ENCODE peak calls at places on chromosome 17, in five cellular contexts. One of them, this sample, is unnamed.

GRCh38 chr17:65892912-65893377 is 299.0 kb downstream of the CEP112 start:
- DNase-seq in H1: no peak
- DNase-seq in GM12892: no peak
- DNase-seq in GM12878: peak; percentile 42
- DNase-seq in HepG2: no peak
- DNase-seq in this sample: no peak

GRCh38 chr17:7191571-7192270 is 12.6 kb upstream of the ASGR1 start:
- DNase-seq in GM12892: peak; percentile 71
- DNase-seq in HepG2: peak; percentile 50
- DNase-seq in H1: peak; percentile 53
- DNase-seq in GM12878: no peak
- DNase-seq in this sample: peak; percentile 68

GRCh38 chr17:74864866-74865395 is 5.2 kb upstream of the GRIN2C start:
- DNase-seq in H1: no peak
- DNase-seq in HepG2: peak; percentile 56
- DNase-seq in GM12892: peak; percentile 76
- DNase-seq in GM12878: no peak
- DNase-seq in this sample: no peak

GRCh38 chr17:70074991-70075390 is at the start of gene KCNJ16:
- DNase-seq in GM12892: no peak
- DNase-seq in H1: no peak
- DNase-seq in HepG2: no peak
- DNase-seq in GM12878: no peak
- DNase-seq in this sample: no peak

GRCh38 chr17:4535667-4536258 is 19.4 kb downstream of the MYBBP1A start:
- DNase-seq in HepG2: no peak
- DNase-seq in GM12878: no peak
- DNase-seq in H1: no peak
- DNase-seq in GM12892: no peak
- DNase-seq in this sample: no peak

GRCh38 chr17:56203430-56203829 is 50.2 kb downstream of the ANKFN1 start:
- DNase-seq in H1: no peak
- DNase-seq in GM12892: no peak
- DNase-seq in HepG2: peak; percentile 7
- DNase-seq in GM12878: no peak
- DNase-seq in this sample: no peak

GRCh38 chr17:43134774-43135453 is 9.8 kb upstream of the BRCA1 start:
- DNase-seq in GM12892: no peak
- DNase-seq in H1: no peak
- DNase-seq in HepG2: peak; percentile 92
- DNase-seq in GM12878: no peak
- DNase-seq in this sample: no peak

GRCh38 chr17:46782250-46782953 is 36.1 kb downstream of the WNT3 start:
- DNase-seq in GM12878: no peak
- DNase-seq in H1: no peak
- DNase-seq in GM12892: no peak
- DNase-seq in HepG2: peak; percentile 62
- DNase-seq in this sample: no peak

GRCh38 chr17:28370035-28370743 is at the start of gene VTN:
- DNase-seq in H1: no peak
- DNase-seq in GM12892: no peak
- DNase-seq in GM12878: no peak
- DNase-seq in HepG2: peak; percentile 98
- DNase-seq in this sample: no peak

GRCh38 chr17:74732042-74732846 is 4.8 kb upstream of the RAB37 start:
- DNase-seq in H1: no peak
- DNase-seq in HepG2: no peak
- DNase-seq in GM12878: no peak
- DNase-seq in GM12892: no peak
- DNase-seq in this sample: no peak

GRCh38 chr17:27379863-27380533 is 76.2 kb upstream of the KSR1 start:
- DNase-seq in HepG2: no peak
- DNase-seq in H1: no peak
- DNase-seq in GM12878: no peak
- DNase-seq in GM12892: no peak
- DNase-seq in this sample: no peak

GRCh38 chr17:31497994-31498826 is 106.7 kb downstream of the RAB11FIP4 start:
- DNase-seq in GM12878: no peak
- DNase-seq in H1: no peak
- DNase-seq in GM12892: no peak
- DNase-seq in HepG2: peak; percentile 81
- DNase-seq in this sample: no peak

DNA sequence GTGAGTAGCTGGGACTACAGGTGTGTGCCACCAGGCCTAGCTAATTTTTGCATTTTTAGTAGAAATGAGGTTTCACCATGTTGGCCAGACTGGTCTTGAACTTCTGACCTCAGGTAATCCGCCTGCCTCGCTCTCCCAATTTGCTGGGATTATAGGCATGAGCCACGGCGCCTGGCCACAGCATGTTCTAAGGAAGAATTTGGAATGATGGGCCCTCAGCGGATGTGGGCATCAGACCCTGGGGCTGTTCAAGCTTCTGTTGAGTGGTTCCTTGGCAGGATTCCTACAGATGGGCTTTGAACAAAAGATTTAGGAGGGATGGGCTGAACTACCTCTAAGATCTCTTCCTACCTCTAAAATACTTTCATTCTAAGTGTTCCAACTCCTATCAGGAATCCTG is 4.1 kb downstream of the PRPSAP2 start:
- DNase-seq in HepG2: no peak
- DNase-seq in H1: no peak
- DNase-seq in GM12892: no peak
- DNase-seq in GM12878: no peak
- DNase-seq in this sample: no peak
- TF ChIP-seq TAF1 in HepG2: no peak
- TF ChIP-seq TAF1 in H1: no peak
- TF ChIP-seq TAF1 in GM12892: no peak
- TF ChIP-seq TAF1 in GM12878: no peak
- TF ChIP-seq TAF1 in this sample: no peak

DNA sequence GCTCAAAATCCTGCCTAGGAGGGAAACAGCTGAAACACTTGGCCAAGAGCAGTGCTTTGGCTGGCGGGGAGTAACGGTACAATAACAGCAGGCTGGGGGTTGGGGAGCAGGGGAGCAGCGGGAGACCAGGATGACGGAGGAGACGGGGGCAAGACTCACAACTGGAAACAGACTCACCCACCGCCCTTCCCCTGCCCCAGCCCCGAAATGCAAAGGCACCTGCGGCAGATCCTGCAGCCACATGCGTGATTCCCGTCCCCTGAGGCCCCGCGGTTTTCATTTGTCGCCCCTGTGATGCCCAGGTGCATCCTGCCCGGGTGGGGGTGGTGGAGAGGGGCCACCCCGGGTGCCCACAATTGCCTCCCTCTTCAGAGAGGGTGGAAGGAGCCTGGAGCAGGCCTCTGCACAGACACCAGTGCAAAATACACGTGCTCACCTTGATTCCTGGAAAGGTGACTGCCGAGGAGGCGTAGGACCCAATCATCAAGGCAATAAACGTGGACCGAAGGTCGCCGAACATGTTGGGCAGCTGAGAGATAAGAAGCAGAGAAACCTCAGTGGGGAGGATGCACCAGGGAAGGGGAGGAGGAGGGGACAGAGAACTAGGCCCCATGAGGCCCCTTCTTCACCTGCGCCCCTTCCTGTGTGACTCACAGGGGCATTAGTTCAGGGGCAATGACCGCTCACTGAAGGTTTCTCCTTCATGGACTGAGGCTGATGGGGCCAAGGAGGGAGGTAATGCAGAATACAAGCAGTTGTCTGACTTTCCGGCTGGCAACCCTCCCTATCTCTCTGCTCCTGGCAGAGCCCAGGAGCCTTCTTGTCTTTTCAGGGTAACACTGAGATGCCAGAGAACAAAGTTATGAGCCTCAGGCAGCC is 30.4 kb upstream of the PITPNA start:
- DNase-seq in GM12892: peak; percentile 71
- DNase-seq in HepG2: peak; percentile 41
- DNase-seq in H1: no peak
- DNase-seq in GM12878: peak; percentile 57
- DNase-seq in this sample: no peak
- TF ChIP-seq POLR2AphosphoS5 in GM12892: no peak
- TF ChIP-seq POLR2AphosphoS5 in HepG2: no peak
- TF ChIP-seq POLR2AphosphoS5 in H1: no peak
- TF ChIP-seq POLR2AphosphoS5 in GM12878: peak; percentile 25
- TF ChIP-seq POLR2AphosphoS5 in this sample: no peak

GRCh38 chr17:76707985-76708807 is 2.6 kb downstream of the MXRA7 start:
- DNase-seq in HepG2: peak; percentile 41
- DNase-seq in GM12892: no peak
- DNase-seq in H1: peak; percentile 54
- DNase-seq in GM12878: no peak
- DNase-seq in this sample: no peak
- TF ChIP-seq TAF1 in HepG2: no peak
- TF ChIP-seq TAF1 in GM12892: no peak
- TF ChIP-seq TAF1 in H1: peak; percentile 21
- TF ChIP-seq TAF1 in GM12878: no peak
- TF ChIP-seq TAF1 in this sample: no peak

DNA sequence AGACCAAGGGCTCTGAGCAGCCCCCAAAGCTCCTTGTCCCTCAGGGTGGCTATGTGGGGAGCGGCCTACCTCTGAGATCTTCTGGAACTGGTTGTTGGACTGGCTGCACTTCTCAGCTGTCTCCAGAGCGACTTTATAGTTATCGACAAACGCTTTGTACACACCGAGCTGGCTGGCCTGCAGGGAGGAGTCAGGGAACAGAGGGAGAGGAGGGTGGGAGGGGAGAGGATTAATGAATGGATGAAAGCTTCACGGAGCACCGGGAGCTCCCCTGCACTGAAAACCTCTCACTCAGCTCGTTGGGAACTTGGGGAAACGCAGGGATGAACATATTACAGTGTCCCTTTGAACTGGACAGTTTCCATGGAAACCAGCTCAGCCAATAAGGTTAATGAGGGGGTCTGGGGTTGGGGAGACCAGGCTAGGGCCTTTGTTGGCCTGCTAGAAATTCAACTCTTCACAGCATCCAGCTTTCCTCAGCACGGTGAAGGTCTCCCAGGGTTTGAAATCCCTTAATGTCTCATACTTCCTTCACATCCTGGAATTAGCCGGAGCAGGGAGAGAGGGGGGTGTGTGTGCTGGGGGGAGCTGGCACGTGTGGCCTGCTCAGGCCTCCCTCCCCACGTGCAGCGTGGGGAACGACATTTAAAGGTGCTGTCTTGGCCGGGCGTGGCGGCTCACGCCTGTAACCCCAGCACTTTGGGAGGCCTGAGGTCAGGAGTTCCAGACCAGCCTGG is 86.7 kb downstream of the TIMM22 start:
- DNase-seq in HepG2: no peak
- DNase-seq in GM12878: no peak
- DNase-seq in H1: no peak
- DNase-seq in GM12892: no peak
- DNase-seq in this sample: no peak
- TF ChIP-seq POLR2AphosphoS5 in HepG2: no peak
- TF ChIP-seq POLR2AphosphoS5 in GM12878: no peak
- TF ChIP-seq POLR2AphosphoS5 in H1: no peak
- TF ChIP-seq POLR2AphosphoS5 in GM12892: no peak
- TF ChIP-seq POLR2AphosphoS5 in this sample: no peak

GRCh38 chr17:44171931-44172455 is 1.5 kb downstream of the ASB16 start:
- DNase-seq in GM12892: no peak
- DNase-seq in H1: no peak
- DNase-seq in HepG2: no peak
- DNase-seq in GM12878: no peak
- DNase-seq in this sample: no peak

GRCh38 chr17:44174427-44174826 is 3.9 kb downstream of the ASB16 start:
- DNase-seq in H1: no peak
- DNase-seq in GM12878: no peak
- DNase-seq in GM12892: no peak
- DNase-seq in HepG2: no peak
- DNase-seq in this sample: no peak

GRCh38 chr17:44167181-44167861 is 3.2 kb upstream of the ASB16 start:
- DNase-seq in GM12878: no peak
- DNase-seq in HepG2: no peak
- DNase-seq in H1: no peak
- DNase-seq in GM12892: no peak
- DNase-seq in this sample: no peak

GRCh38 chr17:44170135-44170498 is 387 bp upstream of the ASB16 start:
- DNase-seq in GM12892: no peak
- DNase-seq in H1: no peak
- DNase-seq in GM12878: no peak
- DNase-seq in HepG2: no peak
- DNase-seq in this sample: no peak

GRCh38 chr17:44170499-44171201 is at the start of gene ASB16:
- DNase-seq in H1: no peak
- DNase-seq in GM12892: no peak
- DNase-seq in GM12878: no peak
- DNase-seq in HepG2: no peak
- DNase-seq in this sample: no peak
- TF ChIP-seq TAF1 in H1: no peak
- TF ChIP-seq TAF1 in GM12892: no peak
- TF ChIP-seq TAF1 in GM12878: no peak
- TF ChIP-seq TAF1 in HepG2: no peak
- TF ChIP-seq TAF1 in this sample: no peak

GRCh38 chr17:33287096-33287495 is 6.0 kb downstream of the ASIC2 start:
- DNase-seq in HepG2: no peak
- DNase-seq in GM12892: no peak
- DNase-seq in GM12878: no peak
- DNase-seq in H1: no peak
- DNase-seq in this sample: no peak

GRCh38 chr17:33288954-33289353 is 4.1 kb downstream of the ASIC2 start:
- DNase-seq in GM12878: no peak
- DNase-seq in HepG2: no peak
- DNase-seq in H1: no peak
- DNase-seq in GM12892: no peak
- DNase-seq in this sample: no peak

GRCh38 chr17:33285413-33285812 is 7.7 kb downstream of the ASIC2 start:
- DNase-seq in GM12878: no peak
- DNase-seq in HepG2: no peak
- DNase-seq in H1: no peak
- DNase-seq in GM12892: no peak
- DNase-seq in this sample: no peak

DNA sequence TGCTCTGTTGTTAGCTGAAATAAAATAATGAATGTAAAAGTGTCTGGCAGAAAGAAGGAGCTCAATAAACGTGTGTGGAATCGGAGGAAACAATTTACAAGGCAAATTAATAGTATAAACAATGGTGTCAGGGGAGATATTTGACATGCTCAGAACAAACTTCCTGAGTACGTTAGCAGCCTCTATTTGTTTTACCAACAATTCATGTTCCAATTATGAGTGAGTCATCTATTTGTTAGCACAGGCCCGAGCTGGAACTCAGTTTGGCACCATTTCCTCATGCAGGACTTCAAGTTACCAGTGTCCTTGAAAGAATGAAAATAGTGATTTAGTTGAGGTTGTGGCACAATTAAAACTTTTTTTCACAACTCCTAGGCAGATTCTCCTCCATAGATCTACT is 9.1 kb downstream of the ASIC2 start:
- DNase-seq in HepG2: peak; percentile 37
- DNase-seq in GM12892: no peak
- DNase-seq in GM12878: no peak
- DNase-seq in H1: no peak
- DNase-seq in this sample: no peak
- TF ChIP-seq POLR2AphosphoS5 in HepG2: no peak
- TF ChIP-seq POLR2AphosphoS5 in GM12892: no peak
- TF ChIP-seq POLR2AphosphoS5 in GM12878: no peak
- TF ChIP-seq POLR2AphosphoS5 in H1: no peak
- TF ChIP-seq POLR2AphosphoS5 in this sample: no peak

DNA sequence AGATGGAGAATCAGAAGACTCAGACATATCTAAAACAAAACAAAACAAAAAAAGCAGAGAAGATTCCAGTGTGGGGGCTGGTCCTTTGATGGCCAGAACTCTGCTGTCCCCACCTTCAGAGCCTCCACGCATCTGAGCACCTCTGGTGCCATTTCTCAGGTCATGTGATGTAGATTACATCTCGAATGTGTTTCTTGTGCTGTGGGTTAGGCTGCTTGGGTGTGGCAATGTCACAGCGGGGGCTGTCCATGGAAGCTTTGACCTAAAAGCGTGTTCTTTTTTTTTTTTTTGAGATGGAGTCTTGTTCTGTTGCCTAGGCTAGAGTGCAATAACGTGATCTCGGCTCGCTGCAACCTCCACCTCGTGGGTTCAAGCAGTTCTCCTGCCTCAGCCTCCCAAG is 51.2 kb downstream of the PLD6 start:
- DNase-seq in GM12892: no peak
- DNase-seq in H1: no peak
- DNase-seq in GM12878: no peak
- DNase-seq in HepG2: no peak
- DNase-seq in this sample: no peak
- TF ChIP-seq TAF1 in GM12892: no peak
- TF ChIP-seq TAF1 in H1: no peak
- TF ChIP-seq TAF1 in GM12878: no peak
- TF ChIP-seq TAF1 in HepG2: no peak
- TF ChIP-seq TAF1 in this sample: no peak